ENCODE peak calls at places on chromosomes 1 and 21, in four cellular contexts. I is mammary epithelial cell; H is sigmoid colon; B is CD8-positive, alpha-beta T cell. A is an unnamed sample.

GRCh38 chr1:23395849-23396248 is 26.2 kb upstream of the ZNF436 start:
- DNase-seq in I (peak), H (no peak), B (no peak), A (no peak)

GRCh38 chr1:66160719-66161118 is 368.0 kb downstream of the PDE4B start:
- DNase-seq in I (no peak), H (no peak), B (no peak), A (no peak)

GRCh38 chr1:55951291-55951690 is 628.1 kb downstream of the PLPP3 start:
- DNase-seq in I (no peak), H (no peak), B (no peak), A (no peak)

GRCh38 chr1:230067871-230068814 is 1.1 kb downstream of the GALNT2 start:
- DNase-seq in I (peak), H (no peak), B (no peak), A (peak)

GRCh38 chr1:30847358-30847972 is 61.1 kb downstream of the SDC3 start:
- DNase-seq in I (peak), H (peak), B (no peak), A (peak)

GRCh38 chr21:17931080-17931479 is 111.9 kb upstream of the C21orf91 start:
- DNase-seq in I (no peak), H (no peak), B (no peak), A (no peak)

GRCh38 chr1:237863234-237863633 is 27.5 kb downstream of the ZP4 start:
- DNase-seq in I (no peak), H (no peak), B (no peak), A (no peak)

GRCh38 chr1:170685166-170685565 is 21.2 kb downstream of the PRRX1 start:
- DNase-seq in I (peak), H (no peak), B (no peak), A (no peak)

GRCh38 chr1:84754376-84754672 is 64.1 kb upstream of the SSX2IP start:
- DNase-seq in I (no peak), H (no peak), B (no peak), A (no peak)

GRCh38 chr1:17831619-17832018 is 76.5 kb downstream of the ACTL8 start:
- DNase-seq in I (peak), H (no peak), B (no peak), A (peak)

GRCh38 chr1:213656482-213656881 is 331.3 kb upstream of the PROX1 start:
- DNase-seq in I (no peak), H (no peak), B (no peak), A (no peak)

GRCh38 chr1:213656039-213656438 is 331.7 kb upstream of the PROX1 start:
- DNase-seq in I (no peak), H (no peak), B (no peak), A (no peak)

GRCh38 chr1:213657879-213658278 is 329.9 kb upstream of the PROX1 start:
- DNase-seq in I (no peak), H (no peak), B (no peak), A (no peak)

GRCh38 chr1:213658508-213658907 is 329.3 kb upstream of the PROX1 start:
- DNase-seq in I (no peak), H (no peak), B (no peak), A (no peak)

GRCh38 chr1:213657040-213657439 is 330.7 kb upstream of the PROX1 start:
- DNase-seq in I (no peak), H (no peak), B (no peak), A (no peak)
- H3K4me3 ChIP-seq in I (no peak), H (no peak), B (no peak), A (no peak)

GRCh38 chr1:119778359-119778758 is 9.7 kb upstream of the HMGCS2 start:
- DNase-seq in I (no peak), H (no peak), B (no peak), A (no peak)

GRCh38 chr1:119781434-119782210 is 12.9 kb upstream of the HMGCS2 start:
- DNase-seq in I (no peak), H (no peak), B (no peak), A (no peak)

GRCh38 chr1:119778886-119779560 is 10.3 kb upstream of the HMGCS2 start:
- DNase-seq in I (no peak), H (no peak), B (no peak), A (no peak)

GRCh38 chr1:119782541-119783338 is 14.0 kb upstream of the HMGCS2 start:
- DNase-seq in I (peak), H (no peak), B (no peak), A (no peak)

DNA sequence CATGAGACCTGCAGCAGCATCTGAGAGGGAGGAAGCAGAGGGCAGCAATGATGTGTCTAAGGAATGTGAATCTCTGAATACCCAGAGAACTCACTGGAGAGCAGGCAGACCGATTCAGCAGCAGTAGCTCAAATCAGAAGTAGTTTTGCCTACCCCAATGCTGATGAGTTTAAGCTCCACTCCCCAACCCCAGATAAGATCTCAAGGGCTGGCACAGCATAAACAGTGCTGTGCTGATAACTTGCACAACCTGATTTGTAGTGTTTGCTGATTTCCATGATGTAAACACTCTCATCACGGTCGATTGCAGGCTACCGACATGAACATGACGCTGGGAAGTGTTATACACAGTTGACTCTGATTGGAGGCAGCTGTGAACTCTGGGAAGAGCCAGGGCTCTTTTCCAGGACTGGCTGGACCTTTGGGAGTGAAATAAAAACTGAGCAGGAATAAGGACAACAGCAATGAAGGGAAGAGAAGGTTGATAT is 11.2 kb upstream of the HMGCS2 start:
- DNase-seq in I (no peak), H (peak), B (no peak), A (no peak)
- H3K4me3 ChIP-seq in I (no peak), H (no peak), B (no peak), A (peak)

GRCh38 chr1:86472767-86473166 is 4.0 kb downstream of the CLCA1 start:
- DNase-seq in I (no peak), H (no peak), B (no peak), A (no peak)

GRCh38 chr1:86471296-86471695 is 2.6 kb downstream of the CLCA1 start:
- DNase-seq in I (no peak), H (no peak), B (no peak), A (no peak)

GRCh38 chr1:86472165-86472564 is 3.4 kb downstream of the CLCA1 start:
- DNase-seq in I (no peak), H (no peak), B (no peak), A (no peak)

GRCh38 chr1:86468501-86468977 is at the start of gene CLCA1:
- DNase-seq in I (no peak), H (no peak), B (no peak), A (no peak)

DNA sequence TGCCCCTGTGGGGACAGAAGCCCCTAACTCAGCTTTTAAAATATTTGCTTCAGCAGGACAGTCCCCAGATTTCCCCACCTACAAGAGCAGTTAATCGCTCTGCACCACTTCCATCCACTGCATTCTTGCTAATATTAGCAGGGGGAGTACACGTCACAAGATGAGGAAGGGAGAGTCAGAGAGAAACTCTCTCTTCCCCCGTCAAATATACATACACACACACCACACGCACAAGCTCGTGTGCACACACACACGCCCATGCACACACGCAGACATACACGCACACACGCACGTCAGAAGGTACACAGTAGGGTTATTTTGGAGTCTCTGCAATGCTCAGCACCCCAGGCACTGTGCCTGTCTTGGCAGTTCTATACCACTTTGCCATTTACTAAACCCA is 2.1 kb downstream of the CLCA1 start:
- DNase-seq in I (no peak), H (no peak), B (no peak), A (no peak)
- H3K4me3 ChIP-seq in I (no peak), H (no peak), B (no peak), A (no peak)

DNA sequence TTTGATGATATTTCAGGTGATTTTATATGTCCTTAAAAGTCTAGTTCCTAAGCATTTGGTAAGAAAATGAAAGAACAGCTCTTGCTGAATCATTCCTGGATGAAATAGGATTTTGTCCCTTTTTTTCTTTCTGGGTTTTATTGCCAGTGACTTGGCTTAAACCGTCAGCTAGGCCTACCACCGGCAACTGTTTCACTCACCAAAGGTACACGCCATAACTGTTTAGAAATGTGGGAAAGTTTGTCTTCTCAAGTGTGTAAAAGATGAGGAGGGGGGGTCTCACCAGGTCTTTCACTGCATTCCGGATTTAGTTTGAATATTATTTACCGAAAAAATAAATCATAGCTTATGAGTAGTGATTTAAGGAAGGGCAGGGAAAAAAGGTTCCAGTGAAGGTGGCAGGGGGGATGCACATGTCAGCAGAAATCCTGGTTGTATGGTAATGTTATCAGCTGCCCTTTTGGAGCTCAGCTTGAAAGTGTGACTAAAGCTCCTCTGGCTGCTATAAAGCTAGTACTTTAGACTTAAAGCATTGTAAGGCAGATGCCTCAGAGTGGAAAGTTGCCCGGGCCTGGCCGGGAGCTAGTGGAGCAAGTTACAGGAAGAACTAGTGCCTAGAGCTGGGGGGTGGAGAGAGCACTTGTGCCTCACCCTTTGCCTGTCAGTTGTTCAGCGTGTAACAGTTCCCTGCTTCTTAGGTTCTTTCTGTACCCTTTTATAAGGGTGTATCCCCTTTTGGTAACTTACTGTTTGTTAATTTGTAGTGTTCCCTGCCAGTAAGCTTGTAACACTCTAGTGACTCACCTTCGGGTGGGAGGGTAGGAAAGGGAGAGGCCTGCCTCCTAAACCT is 3.1 kb downstream of the ATP1A1 start:
- DNase-seq in I (peak), H (peak), B (peak), A (peak)
- H3K4me3 ChIP-seq in I (peak), H (no peak), B (peak), A (peak)

A was measured in coronary artery.